ENCODE peak calls at places on chromosomes 13 and 19, in five cellular contexts. C, M, Y, B and H are unnamed samples.

GRCh38 chr13:94658926-94659649 is 53.3 kb downstream of the SOX21 start:
- DNase-seq in M (no peak), C (no peak), B (no peak), Y (no peak), H (no peak)

GRCh38 chr13:34419025-34419424 is 523.0 kb upstream of the NBEA start:
- DNase-seq in M (no peak), B (no peak), C (no peak), Y (no peak), H (no peak)

GRCh38 chr19:3916033-3916432 is 16.8 kb upstream of the NMRK2 start:
- DNase-seq in Y (no peak), B (no peak), C (no peak), M (no peak), H (no peak)

GRCh38 chr13:100890645-100891044 is 216.1 kb upstream of the TMTC4 start:
- DNase-seq in C (no peak), B (no peak), Y (no peak), M (no peak), H (no peak)

GRCh38 chr13:84455143-84455905 is 573.0 kb upstream of the SLITRK1 start:
- DNase-seq in Y (no peak), C (no peak), B (no peak), M (no peak), H (no peak)

GRCh38 chr19:46985532-46986415 is 33.9 kb upstream of the NPAS1 start:
- DNase-seq in M (no peak), B (no peak), Y (no peak), C (no peak), H (no peak)

GRCh38 chr13:95716231-95716630 is 39.3 kb downstream of the DNAJC3 start:
- DNase-seq in M (no peak), B (no peak), Y (no peak), C (no peak), H (no peak)

GRCh38 chr19:45779231-45780145 is 2.8 kb downstream of the DMPK start:
- DNase-seq in M (no peak), Y (peak; percentile 45), C (peak; percentile 75), B (peak; percentile 91), H (no peak)

GRCh38 chr13:114112826-114113322 is 19.5 kb downstream of the RASA3 start:
- DNase-seq in M (no peak), C (no peak), B (no peak), Y (no peak), H (no peak)

GRCh38 chr13:93819331-93819730 is 592.7 kb downstream of the GPC6 start:
- DNase-seq in M (no peak), B (no peak), Y (no peak), C (no peak), H (no peak)

GRCh38 chr13:99062593-99062992 is 84.7 kb upstream of the DOCK9 start:
- DNase-seq in M (peak; percentile 30), B (peak; percentile 30), C (no peak), Y (peak; percentile 43), H (no peak)

GRCh38 chr13:44801990-44802389 is 187.3 kb downstream of the NUFIP1 start:
- DNase-seq in C (no peak), Y (peak; percentile 84), B (peak; percentile 84), M (peak; percentile 89), H (no peak)

GRCh38 chr19:18488403-18488723 is 33.5 kb downstream of the ELL start:
- DNase-seq in M (no peak), Y (no peak), C (no peak), B (no peak), H (no peak)

GRCh38 chr19:11483176-11484111 is 2.6 kb upstream of the ELAVL3 start:
- DNase-seq in Y (no peak), C (no peak), M (no peak), B (no peak), H (no peak)

GRCh38 chr13:113022391-113023216 is 53.6 kb downstream of the MCF2L start:
- DNase-seq in B (no peak), M (no peak), Y (peak; percentile 5), C (no peak), H (no peak)

GRCh38 chr13:113023217-113023597 is 54.2 kb downstream of the MCF2L start:
- DNase-seq in Y (peak; percentile 66), M (no peak), B (no peak), C (no peak), H (no peak)

GRCh38 chr13:113020323-113021080 is 51.5 kb downstream of the MCF2L start:
- DNase-seq in B (no peak), M (no peak), C (no peak), Y (no peak), H (no peak)

GRCh38 chr13:113021811-113022210 is 52.8 kb downstream of the MCF2L start:
- DNase-seq in B (no peak), C (no peak), M (no peak), Y (no peak), H (no peak)

GRCh38 chr13:113021391-113021790 is 52.4 kb downstream of the MCF2L start:
- DNase-seq in B (no peak), M (no peak), C (no peak), Y (no peak), H (no peak)
- H3K27ac ChIP-seq in B (no peak overlapping the region), M (no peak overlapping the region), C (no peak overlapping the region), Y (no peak overlapping the region), H (no peak overlapping the region)

GRCh38 chr13:110271313-110271712 is 35.6 kb downstream of the COL4A1 start:
- DNase-seq in B (no peak), C (no peak), M (no peak), Y (no peak), H (no peak)

GRCh38 chr13:110268576-110269185 is 38.3 kb downstream of the COL4A1 start:
- DNase-seq in C (no peak), Y (no peak), B (no peak), M (no peak), H (no peak)

GRCh38 chr13:110272227-110272626 is 34.7 kb downstream of the COL4A1 start:
- DNase-seq in B (no peak), Y (no peak), C (no peak), M (no peak), H (no peak)

GRCh38 chr13:110269509-110270185 is 37.3 kb downstream of the COL4A1 start:
- DNase-seq in C (no peak), Y (no peak), B (no peak), M (no peak), H (no peak)

GRCh38 chr13:110270507-110270906 is 36.5 kb downstream of the COL4A1 start:
- DNase-seq in M (no peak), Y (no peak), B (no peak), C (no peak), H (no peak)
- H3K27ac ChIP-seq in M (no peak overlapping the region), Y (no peak overlapping the region), B (no peak overlapping the region), C (no peak overlapping the region), H (no peak overlapping the region)

GRCh38 chr13:73326215-73326558 is 267.4 kb downstream of the KLF5 start:
- DNase-seq in C (no peak), B (no peak), M (no peak), Y (no peak), H (no peak)
- H3K27ac ChIP-seq in C (no peak overlapping the region), B (no peak overlapping the region), M (no peak overlapping the region), Y (no peak overlapping the region), H (peak overlapping the region; percentile 76)

GRCh38 chr19:6105444-6105843 is 4.9 kb downstream of the RFX2 start:
- DNase-seq in C (no peak), Y (no peak), B (no peak), M (no peak), H (no peak)
- H3K27ac ChIP-seq in C (no peak overlapping the region), Y (no peak overlapping the region), B (peak overlapping the region; percentile 98), M (no peak overlapping the region), H (no peak overlapping the region)